ENCODE peak calls at places on chromosome 1, in eight cellular contexts. A is lower lobe of right lung; I is bronchial epithelial cell; N is ascending aorta; E is HAP-1; J is naive thymus-derived CD4-positive, alpha-beta T cell; X is transverse colon; U is fibroblast of lung. V is an unnamed sample. For H3K27me3, the result is how much of the 10 kb centered on the place peaks cover.

GRCh38 chr1:11961230-11961629 is 19.0 kb upstream of the MFN2 start:
- DNase-seq in A (no peak), I (no peak), N (no peak), E (no peak), J (no peak), X (no peak), U (no peak), V (no peak)

GRCh38 chr1:27349784-27350672 is 8.2 kb downstream of the SYTL1 start:
- DNase-seq in A (peak), I (peak), N (peak), E (no peak), J (no peak), X (peak), U (peak), V (peak)

GRCh38 chr1:210262167-210262896 is 29.7 kb downstream of the SERTAD4 start:
- DNase-seq in A (no peak), I (no peak), N (peak), E (no peak), J (no peak), X (no peak), U (peak), V (no peak)

GRCh38 chr1:229092377-229093257 is 178.3 kb upstream of the RAB4A start:
- DNase-seq in A (no peak), I (no peak), N (peak), E (no peak), J (no peak), X (no peak), U (no peak), V (no peak)

GRCh38 chr1:167820684-167821355 is 93.1 kb downstream of the ADCY10 start:
- DNase-seq in A (no peak), I (peak), N (no peak), E (no peak), J (no peak), X (no peak), U (peak), V (no peak)

GRCh38 chr1:169765580-169766331 is 29.0 kb downstream of the METTL18 start:
- DNase-seq in A (no peak), I (no peak), N (no peak), E (no peak), J (no peak), X (no peak), U (no peak), V (no peak)

GRCh38 chr1:207565546-207566468 is 69.8 kb downstream of the CR1 start:
- DNase-seq in A (no peak), I (peak), N (no peak), E (no peak), J (no peak), X (no peak), U (no peak), V (peak)

GRCh38 chr1:101371259-101371658 is 134.4 kb downstream of the S1PR1 start:
- DNase-seq in A (no peak), I (peak), N (no peak), E (no peak), J (no peak), X (no peak), U (peak), V (no peak)

GRCh38 chr1:19643113-19643512 is 998 bp upstream of the NBL1 start:
- DNase-seq in A (no peak), I (peak), N (no peak), E (no peak), J (no peak), X (peak), U (peak), V (no peak)

GRCh38 chr1:106785136-106785535 is 271.3 kb upstream of the PRMT6 start:
- DNase-seq in A (no peak), I (no peak), N (no peak), E (no peak), J (no peak), X (no peak), U (peak), V (no peak)

GRCh38 chr1:55278378-55278777 is 63.2 kb upstream of the USP24 start:
- DNase-seq in A (no peak), I (no peak), N (no peak), E (no peak), J (no peak), X (no peak), U (no peak), V (no peak)

GRCh38 chr1:9442986-9443385 is 96.3 kb upstream of the SLC25A33 start:
- DNase-seq in A (no peak), I (no peak), N (no peak), E (no peak), J (no peak), X (no peak), U (no peak), V (no peak)

GRCh38 chr1:186055846-186056245 is 319.2 kb downstream of the TPR start:
- DNase-seq in A (no peak), I (peak), N (no peak), E (no peak), J (no peak), X (no peak), U (peak), V (no peak)

GRCh38 chr1:30801826-30802198 is 44.2 kb upstream of the LAPTM5 start:
- DNase-seq in A (peak), I (peak), N (peak), E (peak), J (peak), X (peak), U (peak), V (peak)

GRCh38 chr1:117985973-117986372 is 56.4 kb downstream of the WDR3 start:
- DNase-seq in A (no peak), I (no peak), N (no peak), E (no peak), J (no peak), X (no peak), U (no peak), V (no peak)

GRCh38 chr1:209607102-209607794 is 23.7 kb downstream of the CAMK1G start:
- DNase-seq in A (no peak), I (peak), N (no peak), E (no peak), J (no peak), X (no peak), U (peak), V (no peak)

GRCh38 chr1:94648225-94649007 is 106.9 kb upstream of the F3 start:
- DNase-seq in A (peak), I (peak), N (peak), E (no peak), J (no peak), X (peak), U (peak), V (no peak)

GRCh38 chr1:18890704-18891103 is 11.7 kb downstream of the ALDH4A1 start:
- DNase-seq in A (no peak), I (no peak), N (peak), E (no peak), J (no peak), X (no peak), U (peak), V (no peak)

GRCh38 chr1:45512641-45513054 is 9.0 kb downstream of the PRDX1 start:
- DNase-seq in A (no peak), I (peak), N (peak), E (peak), J (peak), X (peak), U (peak), V (peak)

GRCh38 chr1:9280015-9280860 is 12.5 kb upstream of the SPSB1 start:
- DNase-seq in A (no peak), I (peak), N (peak), E (no peak), J (no peak), X (peak), U (peak), V (peak)

GRCh38 chr1:212825798-212826452 is 21.5 kb downstream of the SPATA45 start:
- DNase-seq in A (no peak), I (no peak), N (no peak), E (no peak), J (no peak), X (no peak), U (no peak), V (no peak)

GRCh38 chr1:244226440-244226839 is 175.4 kb downstream of the ZBTB18 start:
- DNase-seq in A (no peak), I (peak), N (no peak), E (no peak), J (no peak), X (no peak), U (peak), V (no peak)

GRCh38 chr1:34928865-34929496 is 469 bp downstream of the DLGAP3 start:
- DNase-seq in A (no peak), I (no peak), N (no peak), E (no peak), J (no peak), X (no peak), U (no peak), V (no peak)

GRCh38 chr1:150551784-150552691 is 2.8 kb downstream of the ADAMTSL4 start:
- DNase-seq in A (peak), I (peak), N (peak), E (no peak), J (no peak), X (peak), U (peak), V (peak)

GRCh38 chr1:22557341-22557950 is 5.8 kb upstream of the EPHA8 start:
- DNase-seq in A (no peak), I (peak), N (no peak), E (no peak), J (no peak), X (no peak), U (peak), V (no peak)

GRCh38 chr1:55727010-55727409 is 511.8 kb upstream of the USP24 start:
- DNase-seq in A (no peak), I (peak), N (no peak), E (no peak), J (no peak), X (no peak), U (peak), V (no peak)

GRCh38 chr1:119702384-119702783 is 9.3 kb upstream of the PHGDH start:
- DNase-seq in A (no peak), I (peak), N (no peak), E (no peak), J (no peak), X (no peak), U (peak), V (no peak)

GRCh38 chr1:223759273-223759672 is 46.9 kb downstream of the CAPN2 start:
- DNase-seq in A (no peak), I (no peak), N (no peak), E (no peak), J (no peak), X (no peak), U (no peak), V (no peak)

GRCh38 chr1:155322571-155322952 is 1.9 kb downstream of the RUSC1 start:
- DNase-seq in A (peak), I (no peak), N (peak), E (no peak), J (no peak), X (no peak), U (peak), V (no peak)

GRCh38 chr1:47627471-47628370 is 189.9 kb downstream of the FOXD2 start:
- DNase-seq in A (no peak), I (no peak), N (peak), E (no peak), J (no peak), X (no peak), U (no peak), V (no peak)

GRCh38 chr1:179825798-179826460 is 51.7 kb downstream of the TOR1AIP2 start:
- DNase-seq in A (no peak), I (no peak), N (no peak), E (no peak), J (no peak), X (no peak), U (no peak), V (no peak)

GRCh38 chr1:178516110-178516509 is 3.2 kb downstream of the TEX35 start:
- DNase-seq in A (no peak), I (no peak), N (no peak), E (no peak), J (no peak), X (no peak), U (no peak), V (no peak)

GRCh38 chr1:82837261-82837660 is 1036.5 kb downstream of the ADGRL2 start:
- DNase-seq in A (no peak), I (peak), N (no peak), E (no peak), J (no peak), X (no peak), U (no peak), V (no peak)

GRCh38 chr1:229048221-229048620 is 222.7 kb upstream of the RAB4A start:
- DNase-seq in A (no peak), I (no peak), N (no peak), E (no peak), J (no peak), X (no peak), U (no peak), V (no peak)

GRCh38 chr1:51313961-51314777 is 16.2 kb downstream of the TTC39A start:
- DNase-seq in A (peak), I (peak), N (no peak), E (no peak), J (no peak), X (peak), U (peak), V (no peak)

GRCh38 chr1:20602851-20603450 is 14.1 kb downstream of the CDA start:
- DNase-seq in A (no peak), I (peak), N (no peak), E (no peak), J (no peak), X (no peak), U (peak), V (no peak)

GRCh38 chr1:25616932-25617625 is 488 bp downstream of the MAN1C1 start:
- DNase-seq in A (peak), I (no peak), N (no peak), E (no peak), J (peak), X (no peak), U (no peak), V (peak)

GRCh38 chr1:57404914-57405313 is 18.9 kb downstream of the DAB1 start:
- DNase-seq in A (no peak), I (no peak), N (no peak), E (no peak), J (no peak), X (no peak), U (peak), V (no peak)

GRCh38 chr1:59179673-59180072 is 117.2 kb upstream of the FGGY start:
- DNase-seq in A (no peak), I (peak), N (no peak), E (no peak), J (no peak), X (no peak), U (no peak), V (no peak)

GRCh38 chr1:203327684-203328457 is 22.6 kb downstream of the BTG2 start:
- DNase-seq in A (no peak), I (peak), N (peak), E (peak), J (peak), X (no peak), U (peak), V (peak)

DNA sequence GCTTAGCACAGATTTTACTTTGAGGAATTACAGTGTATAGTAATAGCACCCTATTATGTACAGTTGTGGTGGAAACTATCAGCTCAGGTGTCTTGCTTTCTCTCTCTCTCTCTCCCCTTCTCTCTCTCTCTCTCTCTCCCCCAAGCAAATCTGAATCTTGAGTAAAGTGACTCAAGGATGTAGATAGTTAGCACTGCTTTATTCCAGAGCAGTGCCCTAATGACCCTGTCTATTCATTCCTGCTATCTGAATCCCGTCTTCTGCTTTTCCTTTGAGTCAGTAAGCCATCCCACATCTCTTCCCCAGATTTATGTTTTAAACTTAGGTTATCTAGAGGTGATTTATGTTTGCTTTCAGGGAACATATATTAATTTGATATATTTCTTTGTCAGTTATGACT is 5.2 kb upstream of the HPCAL4 start:
- DNase-seq in A (no peak), I (no peak), N (no peak), E (no peak), J (no peak), X (no peak), U (no peak), V (no peak)
- H3K27me3 ChIP-seq in A (under half), I (under half), N (under half), E (under half), J (under half), X (half or more), U (under half), V (under half)

GRCh38 chr1:2115008-2115921 is 65.1 kb downstream of the PRKCZ start:
- DNase-seq in A (peak), I (no peak), N (no peak), E (no peak), J (no peak), X (no peak), U (no peak), V (peak)
- H3K27me3 ChIP-seq in A (under half), I (under half), N (under half), E (under half), J (under half), X (under half), U (under half), V (under half)

GRCh38 chr1:4830756-4831155 is 176.3 kb downstream of the AJAP1 start:
- DNase-seq in A (no peak), I (no peak), N (no peak), E (no peak), J (no peak), X (no peak), U (no peak), V (no peak)
- H3K27me3 ChIP-seq in A (under half), I (under half), N (under half), E (under half), J (under half), X (under half), U (under half), V (under half)

GRCh38 chr1:240094043-240094722 is 2.5 kb downstream of the FMN2 start:
- DNase-seq in A (no peak), I (no peak), N (no peak), E (no peak), J (no peak), X (no peak), U (peak), V (no peak)

GRCh38 chr1:240091201-240091600 is 482 bp upstream of the FMN2 start:
- DNase-seq in A (no peak), I (no peak), N (no peak), E (no peak), J (no peak), X (no peak), U (no peak), V (no peak)

GRCh38 chr1:240093120-240093961 is 1.7 kb downstream of the FMN2 start:
- DNase-seq in A (no peak), I (no peak), N (no peak), E (no peak), J (no peak), X (peak), U (peak), V (peak)

GRCh38 chr1:240092301-240093119 is 827 bp downstream of the FMN2 start:
- DNase-seq in A (no peak), I (no peak), N (no peak), E (no peak), J (no peak), X (peak), U (peak), V (peak)

DNA sequence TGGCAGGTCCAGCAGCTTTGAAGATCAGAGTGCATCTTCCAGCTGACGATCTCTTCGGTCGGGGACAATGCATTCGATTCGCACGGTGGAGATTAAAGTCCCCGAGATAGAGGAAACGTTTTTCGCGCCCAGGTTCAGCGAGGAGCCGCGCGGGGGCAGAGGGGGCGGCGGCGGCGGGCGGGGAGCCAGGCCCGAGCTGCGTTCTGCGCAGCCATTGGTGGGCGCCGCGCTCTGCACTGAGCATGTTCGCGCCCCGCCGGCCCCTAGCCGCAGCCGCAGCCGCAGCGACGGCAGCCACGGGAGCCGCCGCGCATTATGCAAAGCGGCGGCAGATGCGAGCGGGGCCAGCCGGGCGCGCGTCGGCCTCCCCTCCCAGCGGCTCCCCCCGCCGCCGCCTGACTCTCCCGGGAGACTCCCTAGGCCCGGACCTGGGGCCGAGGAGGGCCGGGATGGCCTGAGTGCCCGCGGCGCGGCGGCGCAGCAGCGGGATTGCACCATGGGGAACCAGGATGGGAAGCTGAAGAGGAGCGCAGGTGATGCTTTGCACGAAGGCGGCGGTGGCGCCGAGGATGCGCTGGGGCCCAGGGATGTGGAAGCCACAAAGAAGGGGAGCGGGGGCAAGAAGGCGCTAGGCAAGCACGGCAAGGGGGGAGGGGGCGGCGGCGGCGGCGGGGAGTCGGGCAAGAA is at the start of gene FMN2:
- DNase-seq in A (no peak), I (no peak), N (no peak), E (peak), J (no peak), X (peak), U (peak), V (peak)
- H3K27me3 ChIP-seq in A (under half), I (under half), N (under half), E (under half), J (under half), X (half or more), U (under half), V (half or more)

GRCh38 chr1:214640431-214641213 is 37.6 kb downstream of the CENPF start:
- DNase-seq in A (no peak), I (no peak), N (no peak), E (no peak), J (peak), X (no peak), U (no peak), V (no peak)
- H3K27me3 ChIP-seq in A (under half), I (under half), N (under half), E (under half), J (under half), X (under half), U (under half), V (under half)